ENCODE peak calls at places on chromosomes 13 and 19, in five cellular contexts. A, C, Q, Y and X are unnamed samples.

GRCh38 chr19:50067575-50067974 is 41.8 kb downstream of the ZNF473 start:
- DNase-seq in Q (no peak), C (no peak), A (no peak), Y (no peak), X (no peak)

GRCh38 chr19:10552596-10553053 is 8.9 kb downstream of the ATG4D start:
- DNase-seq in Y (peak), C (no peak), Q (no peak), A (no peak), X (no peak)

GRCh38 chr19:2051771-2052704 is 994 bp upstream of the MKNK2 start:
- DNase-seq in A (peak), Q (peak), Y (no peak), C (peak), X (no peak)

GRCh38 chr19:29587059-29587458 is 19.0 kb upstream of the POP4 start:
- DNase-seq in Q (no peak), A (no peak), Y (no peak), C (no peak), X (no peak)

GRCh38 chr19:50025794-50026549 is at the start of gene ZNF473:
- DNase-seq in A (peak), C (peak), Y (peak), Q (peak), X (peak)

GRCh38 chr19:10290876-10291553 is 1.3 kb downstream of the ICAM5 start:
- DNase-seq in Y (peak), A (peak), Q (peak), C (no peak), X (no peak)

GRCh38 chr19:4279530-4280422 is 710 bp downstream of the SHD start:
- DNase-seq in Y (no peak), A (no peak), Q (no peak), C (no peak), X (no peak)

GRCh38 chr13:102642475-102642874 is 45.7 kb downstream of the TPP2 start:
- DNase-seq in A (peak), Y (no peak), Q (no peak), C (peak), X (peak)

GRCh38 chr19:11421607-11422098 is 2.5 kb upstream of the RGL3 start:
- DNase-seq in A (peak), Q (no peak), Y (peak), C (peak), X (no peak)

GRCh38 chr13:100987993-100988392 is 313.4 kb upstream of the TMTC4 start:
- DNase-seq in C (no peak), A (no peak), Q (no peak), Y (peak), X (no peak)

GRCh38 chr13:62473944-62474237 is 1058.2 kb upstream of the PCDH20 start:
- DNase-seq in Q (no peak), C (no peak), A (no peak), Y (no peak), X (no peak)